ENCODE peak calls at places on chromosome 21, in seven cellular contexts. I, Q, S, T, O, C and P are unnamed samples.

GRCh38 chr21:30714946-30715345 is 3.6 kb downstream of the KRTAP21-3 start:
- DNase-seq in I (no peak), Q (no peak), S (no peak), T (no peak), O (no peak), C (no peak), P (no peak)

GRCh38 chr21:41065539-41065938 is 102.4 kb upstream of the BACE2 start:
- DNase-seq in I (no peak), Q (peak; percentile 3), S (no peak), T (no peak), O (no peak), C (no peak), P (no peak)

GRCh38 chr21:29077651-29078090 is 4.2 kb upstream of the CCT8 start:
- DNase-seq in I (no peak), Q (peak; percentile 66), S (no peak), T (peak; percentile 50), O (no peak), C (peak; percentile 35), P (peak; percentile 40)

GRCh38 chr21:35046880-35047229 is 2.2 kb downstream of the RUNX1 start:
- DNase-seq in I (no peak), Q (peak; percentile 79), S (no peak), T (no peak), O (no peak), C (no peak), P (no peak)

GRCh38 chr21:44502559-44502958 is 37.4 kb downstream of the KRTAP10-1 start:
- DNase-seq in I (no peak), Q (no peak), S (no peak), T (no peak), O (no peak), C (no peak), P (no peak)

GRCh38 chr21:39474545-39474944 is 22.8 kb downstream of the SH3BGR start:
- DNase-seq in I (no peak), Q (no peak), S (no peak), T (no peak), O (no peak), C (no peak), P (no peak)

GRCh38 chr21:27700974-27701614 is 734.2 kb upstream of the ADAMTS5 start:
- DNase-seq in I (peak; percentile 72), Q (peak; percentile 88), S (peak; percentile 72), T (peak; percentile 86), O (peak; percentile 81), C (no peak), P (peak; percentile 90)

GRCh38 chr21:42461185-42461520 is 34.9 kb downstream of the RSPH1 start:
- DNase-seq in I (no peak), Q (no peak), S (no peak), T (no peak), O (no peak), C (peak; percentile 69), P (no peak)

GRCh38 chr21:46127239-46128105 is 27.9 kb downstream of the FTCD start:
- DNase-seq in I (peak; percentile 25), Q (no peak), S (no peak), T (peak; percentile 23), O (peak; percentile 9), C (no peak), P (no peak)

GRCh38 chr21:36507397-36508018 is 27.6 kb upstream of the CLDN14 start:
- DNase-seq in I (no peak), Q (no peak), S (no peak), T (no peak), O (no peak), C (no peak), P (peak; percentile 26)

GRCh38 chr21:39628380-39628779 is 15.6 kb downstream of the B3GALT5 start:
- DNase-seq in I (no peak), Q (no peak), S (no peak), T (no peak), O (no peak), C (no peak), P (no peak)

GRCh38 chr21:26945916-26946315 is 21.0 kb downstream of the ADAMTS5 start:
- DNase-seq in I (no peak), Q (no peak), S (no peak), T (peak; percentile 65), O (no peak), C (no peak), P (peak; percentile 93)

GRCh38 chr21:38534591-38534990 is 36.3 kb upstream of the ERG start:
- DNase-seq in I (no peak), Q (no peak), S (no peak), T (no peak), O (no peak), C (no peak), P (no peak)

GRCh38 chr21:21971384-21971783 is 973.2 kb downstream of the NCAM2 start:
- DNase-seq in I (no peak), Q (peak; percentile 44), S (no peak), T (no peak), O (no peak), C (no peak), P (no peak)

GRCh38 chr21:42460391-42461184 is 35.4 kb downstream of the RSPH1 start:
- DNase-seq in I (no peak), Q (no peak), S (no peak), T (no peak), O (no peak), C (peak; percentile 95), P (peak; percentile 53)

GRCh38 chr21:42829954-42830353 is 49.4 kb downstream of the WDR4 start:
- DNase-seq in I (no peak), Q (no peak), S (peak; percentile 5), T (no peak), O (no peak), C (no peak), P (no peak)

GRCh38 chr21:33762798-33763572 is 120.7 kb downstream of the ITSN1 start:
- DNase-seq in I (no peak), Q (peak; percentile 60), S (no peak), T (peak; percentile 9), O (no peak), C (no peak), P (no peak)

GRCh38 chr21:44969965-44970755 is 30.3 kb downstream of the SLX9 start:
- DNase-seq in I (peak; percentile 71), Q (peak; percentile 81), S (no peak), T (peak; percentile 16), O (no peak), C (no peak), P (no peak)

GRCh38 chr21:39348040-39348354 is 891 bp downstream of the HMGN1 start:
- DNase-seq in I (no peak), Q (no peak), S (no peak), T (no peak), O (no peak), C (no peak), P (no peak)

GRCh38 chr21:35530726-35531125 is 481.6 kb upstream of the RUNX1 start:
- DNase-seq in I (peak; percentile 45), Q (no peak), S (no peak), T (no peak), O (no peak), C (no peak), P (no peak)

GRCh38 chr21:29318354-29318753 is 19.6 kb downstream of the BACH1 start:
- DNase-seq in I (no peak), Q (no peak), S (no peak), T (peak; percentile 35), O (no peak), C (peak; percentile 74), P (peak; percentile 28)

GRCh38 chr21:40165671-40166070 is 298.4 kb downstream of the PCP4 start:
- DNase-seq in I (no peak), Q (no peak), S (no peak), T (no peak), O (no peak), C (no peak), P (no peak)

GRCh38 chr21:42233067-42233981 is 14.4 kb downstream of the ABCG1 start:
- DNase-seq in I (peak; percentile 75), Q (no peak), S (no peak), T (peak; percentile 16), O (peak; percentile 24), C (no peak), P (peak; percentile 63)